ENCODE peak calls at places on chromosomes 3 and 15, in five cellular contexts. One of them, this sample, is unnamed.

GRCh38 chr3:138003069-138003468 is 6.9 kb upstream of the CLDN18 start:
- DNase-seq in WTC11: no peak
- DNase-seq in GM12865: no peak
- DNase-seq in omental fat pad: no peak
- DNase-seq in AG10803: no peak
- DNase-seq in this sample: no peak

GRCh38 chr15:41233367-41233771 is 2.3 kb downstream of the CHP1 start:
- DNase-seq in WTC11: no peak
- DNase-seq in GM12865: no peak
- DNase-seq in omental fat pad: no peak
- DNase-seq in AG10803: peak
- DNase-seq in this sample: no peak

GRCh38 chr3:36992806-36993325 is at the start of gene EPM2AIP1:
- DNase-seq in WTC11: peak
- DNase-seq in GM12865: no peak
- DNase-seq in omental fat pad: no peak
- DNase-seq in AG10803: no peak
- DNase-seq in this sample: no peak

GRCh38 chr3:144760831-144761230 is 789.2 kb downstream of the DIPK2A start:
- DNase-seq in WTC11: no peak
- DNase-seq in GM12865: peak
- DNase-seq in omental fat pad: no peak
- DNase-seq in AG10803: no peak
- DNase-seq in this sample: no peak

GRCh38 chr3:96966181-96966929 is 152.0 kb downstream of the EPHA6 start:
- DNase-seq in WTC11: no peak
- DNase-seq in GM12865: no peak
- DNase-seq in omental fat pad: no peak
- DNase-seq in AG10803: no peak
- DNase-seq in this sample: no peak

GRCh38 chr3:138197058-138197457 is 10.0 kb downstream of the ARMC8 start:
- DNase-seq in WTC11: peak
- DNase-seq in GM12865: peak
- DNase-seq in omental fat pad: no peak
- DNase-seq in AG10803: peak
- DNase-seq in this sample: no peak

GRCh38 chr15:47337106-47337505 is 380.2 kb upstream of the SEMA6D start:
- DNase-seq in WTC11: no peak
- DNase-seq in GM12865: no peak
- DNase-seq in omental fat pad: no peak
- DNase-seq in AG10803: no peak
- DNase-seq in this sample: no peak

GRCh38 chr3:27046346-27046745 is 322.8 kb downstream of the NEK10 start:
- DNase-seq in WTC11: no peak
- DNase-seq in GM12865: no peak
- DNase-seq in omental fat pad: no peak
- DNase-seq in AG10803: no peak
- DNase-seq in this sample: no peak

GRCh38 chr3:12483364-12483763 is 916 bp upstream of the TSEN2 start:
- DNase-seq in WTC11: no peak
- DNase-seq in GM12865: no peak
- DNase-seq in omental fat pad: no peak
- DNase-seq in AG10803: no peak
- DNase-seq in this sample: no peak

GRCh38 chr3:190424478-190425439 is 24.9 kb downstream of the TMEM207 start:
- DNase-seq in WTC11: peak
- DNase-seq in GM12865: peak
- DNase-seq in omental fat pad: no peak
- DNase-seq in AG10803: peak
- DNase-seq in this sample: no peak

GRCh38 chr15:85125056-85125661 is 143.5 kb downstream of the PDE8A start:
- DNase-seq in WTC11: no peak
- DNase-seq in GM12865: no peak
- DNase-seq in omental fat pad: no peak
- DNase-seq in AG10803: peak
- DNase-seq in this sample: no peak

GRCh38 chr3:2268779-2269178 is 170.1 kb downstream of the CNTN4 start:
- DNase-seq in WTC11: no peak
- DNase-seq in GM12865: peak
- DNase-seq in omental fat pad: no peak
- DNase-seq in AG10803: no peak
- DNase-seq in this sample: no peak

GRCh38 chr15:37096878-37097568 is 3.3 kb downstream of the MEIS2 start:
- DNase-seq in WTC11: no peak
- DNase-seq in GM12865: no peak
- DNase-seq in omental fat pad: no peak
- DNase-seq in AG10803: no peak
- DNase-seq in this sample: no peak

GRCh38 chr15:42035362-42035761 is 14.5 kb upstream of the PLA2G4E start:
- DNase-seq in WTC11: no peak
- DNase-seq in GM12865: peak
- DNase-seq in omental fat pad: no peak
- DNase-seq in AG10803: peak
- DNase-seq in this sample: no peak

GRCh38 chr3:128412180-128413002 is 54.3 kb downstream of the DNAJB8 start:
- DNase-seq in WTC11: no peak
- DNase-seq in GM12865: no peak
- DNase-seq in omental fat pad: no peak
- DNase-seq in AG10803: no peak
- DNase-seq in this sample: peak

GRCh38 chr15:88258021-88258641 is 1.6 kb upstream of the NTRK3 start:
- DNase-seq in WTC11: peak
- DNase-seq in GM12865: no peak
- DNase-seq in omental fat pad: no peak
- DNase-seq in AG10803: peak
- DNase-seq in this sample: no peak

GRCh38 chr3:126360714-126361060 is 3.5 kb upstream of the KLF15 start:
- DNase-seq in WTC11: no peak
- DNase-seq in GM12865: no peak
- DNase-seq in omental fat pad: no peak
- DNase-seq in AG10803: no peak
- DNase-seq in this sample: no peak

GRCh38 chr3:32285910-32286309 is 47.4 kb downstream of the CMTM8 start:
- DNase-seq in WTC11: no peak
- DNase-seq in GM12865: no peak
- DNase-seq in omental fat pad: no peak
- DNase-seq in AG10803: no peak
- DNase-seq in this sample: no peak

GRCh38 chr3:25823314-25823713 is 33.4 kb downstream of the OXSM start:
- DNase-seq in WTC11: no peak
- DNase-seq in GM12865: no peak
- DNase-seq in omental fat pad: no peak
- DNase-seq in AG10803: no peak
- DNase-seq in this sample: no peak

GRCh38 chr15:100775581-100776185 is 103.9 kb upstream of the ALDH1A3 start:
- DNase-seq in WTC11: peak
- DNase-seq in GM12865: no peak
- DNase-seq in omental fat pad: no peak
- DNase-seq in AG10803: no peak
- DNase-seq in this sample: no peak

GRCh38 chr15:60574801-60575631 is 96.1 kb upstream of the ICE2 start:
- DNase-seq in WTC11: no peak
- DNase-seq in GM12865: peak
- DNase-seq in omental fat pad: no peak
- DNase-seq in AG10803: no peak
- DNase-seq in this sample: no peak

GRCh38 chr3:15205934-15206661 is at the start of gene CAPN7:
- DNase-seq in WTC11: peak
- DNase-seq in GM12865: peak
- DNase-seq in omental fat pad: peak
- DNase-seq in AG10803: peak
- DNase-seq in this sample: peak

GRCh38 chr15:99212401-99212800 is 37.0 kb downstream of the TTC23 start:
- DNase-seq in WTC11: no peak
- DNase-seq in GM12865: no peak
- DNase-seq in omental fat pad: no peak
- DNase-seq in AG10803: peak
- DNase-seq in this sample: no peak

GRCh38 chr3:14082108-14082657 is 42.5 kb downstream of the CHCHD4 start:
- DNase-seq in WTC11: no peak
- DNase-seq in GM12865: peak
- DNase-seq in omental fat pad: no peak
- DNase-seq in AG10803: no peak
- DNase-seq in this sample: no peak

GRCh38 chr15:31295660-31296059 is 31.0 kb upstream of the KLF13 start:
- DNase-seq in WTC11: no peak
- DNase-seq in GM12865: no peak
- DNase-seq in omental fat pad: no peak
- DNase-seq in AG10803: no peak
- DNase-seq in this sample: no peak

GRCh38 chr3:13115616-13115910 is 42.3 kb upstream of the IQSEC1 start:
- DNase-seq in WTC11: no peak
- DNase-seq in GM12865: no peak
- DNase-seq in omental fat pad: no peak
- DNase-seq in AG10803: no peak
- DNase-seq in this sample: no peak

GRCh38 chr15:96213045-96213444 is 117.5 kb upstream of the NR2F2 start:
- DNase-seq in WTC11: no peak
- DNase-seq in GM12865: no peak
- DNase-seq in omental fat pad: no peak
- DNase-seq in AG10803: no peak
- DNase-seq in this sample: no peak

GRCh38 chr3:142977399-142977728 is 13.9 kb upstream of the PAQR9 start:
- DNase-seq in WTC11: no peak
- DNase-seq in GM12865: no peak
- DNase-seq in omental fat pad: no peak
- DNase-seq in AG10803: no peak
- DNase-seq in this sample: no peak

GRCh38 chr3:142983318-142983717 is 18.1 kb upstream of the U2SURP start:
- DNase-seq in WTC11: no peak
- DNase-seq in GM12865: no peak
- DNase-seq in omental fat pad: no peak
- DNase-seq in AG10803: no peak
- DNase-seq in this sample: no peak

GRCh38 chr3:142984255-142984654 is 17.1 kb upstream of the U2SURP start:
- DNase-seq in WTC11: no peak
- DNase-seq in GM12865: no peak
- DNase-seq in omental fat pad: no peak
- DNase-seq in AG10803: no peak
- DNase-seq in this sample: no peak

GRCh38 chr3:142981108-142981507 is 17.6 kb upstream of the PAQR9 start:
- DNase-seq in WTC11: no peak
- DNase-seq in GM12865: no peak
- DNase-seq in omental fat pad: no peak
- DNase-seq in AG10803: no peak
- DNase-seq in this sample: no peak

DNA sequence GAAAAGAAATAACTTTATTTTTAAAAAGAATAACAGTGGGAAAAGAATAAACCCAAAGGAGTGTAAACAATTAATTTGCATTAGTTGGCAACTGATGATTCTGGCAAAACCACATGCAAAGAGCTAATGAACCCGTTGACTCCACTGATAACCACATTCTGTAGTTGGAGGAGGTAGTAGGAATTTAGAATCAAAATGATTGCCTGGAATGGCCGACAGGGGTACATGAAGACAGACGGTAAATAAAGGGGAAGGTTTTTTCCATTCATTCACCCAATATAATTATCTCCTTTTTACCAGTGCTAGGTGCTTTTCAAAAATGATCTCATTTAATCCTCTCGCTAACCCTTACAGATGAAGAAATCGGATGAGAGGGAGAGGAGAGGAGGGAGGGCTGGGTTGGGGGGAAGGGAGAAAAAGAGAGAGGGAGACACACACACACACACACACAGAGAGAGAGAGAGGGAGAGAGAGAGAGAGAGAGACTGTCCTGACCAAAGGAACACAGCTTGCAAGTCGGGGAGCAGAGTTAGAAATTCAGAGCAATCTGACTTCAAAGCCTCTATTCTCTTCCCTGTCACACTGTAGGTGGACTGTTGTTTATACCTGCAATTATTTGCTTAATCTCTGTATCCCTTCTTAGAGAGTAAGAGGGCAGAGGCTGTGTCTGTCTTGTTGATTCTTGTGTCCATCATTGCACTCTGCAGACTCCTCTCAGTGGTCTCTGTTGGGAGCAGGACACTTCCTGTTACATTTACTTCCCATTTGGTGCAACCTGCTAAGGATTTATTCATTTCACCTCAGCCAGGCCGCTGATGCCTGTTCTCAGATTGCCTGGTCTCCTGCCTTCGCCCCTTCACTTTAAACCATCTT is 18.7 kb upstream of the PAQR9 start:
- DNase-seq in WTC11: no peak
- DNase-seq in GM12865: no peak
- DNase-seq in omental fat pad: no peak
- DNase-seq in AG10803: no peak
- DNase-seq in this sample: no peak
- TF ChIP-seq CTCF in WTC11: no peak
- TF ChIP-seq CTCF in GM12865: no peak
- TF ChIP-seq CTCF in omental fat pad: no peak
- TF ChIP-seq CTCF in AG10803: no peak
- TF ChIP-seq CTCF in this sample: peak

GRCh38 chr3:72288955-72289707 is 504.2 kb upstream of the PROK2 start:
- DNase-seq in WTC11: no peak
- DNase-seq in GM12865: peak
- DNase-seq in omental fat pad: no peak
- DNase-seq in AG10803: peak
- DNase-seq in this sample: peak
- TF ChIP-seq CTCF in WTC11: no peak
- TF ChIP-seq CTCF in GM12865: no peak
- TF ChIP-seq CTCF in omental fat pad: no peak
- TF ChIP-seq CTCF in AG10803: no peak
- TF ChIP-seq CTCF in this sample: no peak

DNA sequence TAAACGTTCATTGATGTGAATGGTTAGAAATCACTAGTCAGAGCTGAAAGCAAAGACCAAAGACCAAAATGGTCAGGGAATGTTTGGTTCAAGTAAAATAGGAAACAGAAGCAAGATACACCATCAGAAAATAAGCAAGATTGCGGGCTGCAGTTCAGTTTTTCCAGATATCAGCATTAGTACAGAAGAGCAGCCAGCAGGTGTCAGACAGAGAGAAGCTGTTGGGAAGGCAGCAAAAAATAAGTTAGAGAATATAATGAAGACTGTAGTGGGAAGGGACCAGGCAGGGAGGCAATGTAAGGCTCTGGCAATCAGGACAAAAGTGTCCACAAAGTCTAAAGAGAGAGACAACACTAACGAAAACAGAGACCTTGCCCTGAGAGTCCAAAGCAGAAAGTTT is 639.4 kb upstream of the NAALADL2 start:
- DNase-seq in WTC11: no peak
- DNase-seq in GM12865: no peak
- DNase-seq in omental fat pad: no peak
- DNase-seq in AG10803: no peak
- DNase-seq in this sample: no peak
- TF ChIP-seq CTCF in WTC11: no peak
- TF ChIP-seq CTCF in GM12865: no peak
- TF ChIP-seq CTCF in omental fat pad: no peak
- TF ChIP-seq CTCF in AG10803: peak
- TF ChIP-seq CTCF in this sample: no peak

DNA sequence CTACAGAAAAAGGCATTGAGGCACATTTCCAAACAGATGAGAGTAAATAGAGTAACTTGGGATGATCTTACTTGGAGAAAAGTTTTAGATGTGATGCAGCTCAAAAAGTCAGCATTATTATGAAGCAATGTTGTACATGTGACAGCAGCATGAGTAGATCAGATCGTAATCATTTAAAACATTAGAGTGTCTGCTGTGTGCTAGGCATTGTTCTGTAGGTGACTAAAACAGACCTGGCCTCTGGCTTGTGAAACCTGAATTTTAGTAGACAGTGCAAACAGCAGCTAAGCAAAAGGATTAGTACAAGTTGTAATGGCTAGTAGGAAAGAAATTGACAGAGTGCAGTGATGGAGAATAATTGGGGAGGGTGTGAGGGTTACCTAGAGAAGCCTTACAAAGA is 15.1 kb downstream of the UBE2E1 start:
- DNase-seq in WTC11: no peak
- DNase-seq in GM12865: no peak
- DNase-seq in omental fat pad: no peak
- DNase-seq in AG10803: no peak
- DNase-seq in this sample: no peak
- TF ChIP-seq CTCF in WTC11: no peak
- TF ChIP-seq CTCF in GM12865: no peak
- TF ChIP-seq CTCF in omental fat pad: no peak
- TF ChIP-seq CTCF in AG10803: no peak
- TF ChIP-seq CTCF in this sample: no peak

This sample was measured in D721Med.